ENCODE peak calls at places on chromosome 13, in eight cellular contexts. M is AG09309, V is mucosa of descending colon, U is endodermal cell, A is psoas muscle, W is AG10803, Y is tibial nerve, K is fibroblast of lung. X is an unnamed sample.

GRCh38 chr13:75530536-75530935 is 7.1 kb downstream of the COMMD6 start:
- DNase-seq in M (no peak), V (no peak), U (no peak), A (no peak), W (no peak), Y (no peak), K (no peak), X (no peak)

GRCh38 chr13:107864543-107865460 is 350.5 kb downstream of the LIG4 start:
- DNase-seq in M (no peak), V (no peak), U (peak; percentile 79), A (no peak), W (peak; percentile 46), Y (no peak), K (peak; percentile 71), X (peak; percentile 70)

GRCh38 chr13:95451656-95452055 is 100.9 kb upstream of the CLDN10 start:
- DNase-seq in M (no peak), V (no peak), U (no peak), A (no peak), W (no peak), Y (no peak), K (peak; percentile 82), X (no peak)

GRCh38 chr13:59121507-59121906 is 1042.2 kb downstream of the DIAPH3 start:
- DNase-seq in M (no peak), V (no peak), U (no peak), A (no peak), W (no peak), Y (no peak), K (peak; percentile 17), X (no peak)

GRCh38 chr13:88806438-88806837 is 1135.3 kb downstream of the SLITRK5 start:
- DNase-seq in M (no peak), V (no peak), U (no peak), A (no peak), W (no peak), Y (no peak), K (no peak), X (no peak)

GRCh38 chr13:112446867-112447266 is 70.7 kb downstream of the SPACA7 start:
- DNase-seq in M (no peak), V (no peak), U (peak; percentile 29), A (no peak), W (no peak), Y (no peak), K (no peak), X (no peak)

GRCh38 chr13:34435338-34435737 is 506.7 kb upstream of the NBEA start:
- DNase-seq in M (peak; percentile 47), V (no peak), U (no peak), A (no peak), W (peak; percentile 70), Y (no peak), K (peak; percentile 74), X (no peak)

GRCh38 chr13:42971670-42972355 is 20.2 kb downstream of the EPSTI1 start:
- DNase-seq in M (peak; percentile 55), V (no peak), U (no peak), A (no peak), W (peak; percentile 43), Y (no peak), K (peak; percentile 13), X (peak; percentile 48)

GRCh38 chr13:51348069-51348967 is 8.8 kb downstream of the SERPINE3 start:
- DNase-seq in M (no peak), V (no peak), U (peak; percentile 36), A (no peak), W (no peak), Y (no peak), K (peak; percentile 30), X (peak; percentile 49)

GRCh38 chr13:40149611-40150283 is 494.3 kb downstream of the COG6 start:
- DNase-seq in M (peak; percentile 52), V (no peak), U (no peak), A (no peak), W (peak; percentile 69), Y (no peak), K (peak; percentile 91), X (peak; percentile 89)

GRCh38 chr13:73556902-73557301 is 498.1 kb downstream of the KLF5 start:
- DNase-seq in M (no peak), V (no peak), U (no peak), A (no peak), W (no peak), Y (no peak), K (peak; percentile 46), X (no peak)

GRCh38 chr13:48749144-48749543 is 95.4 kb downstream of the CYSLTR2 start:
- DNase-seq in M (no peak), V (no peak), U (no peak), A (no peak), W (peak; percentile 16), Y (no peak), K (peak; percentile 75), X (peak; percentile 34)

GRCh38 chr13:90869580-90869979 is 477.9 kb upstream of the MIR17HG start:
- DNase-seq in M (no peak), V (no peak), U (no peak), A (no peak), W (no peak), Y (no peak), K (no peak), X (no peak)

GRCh38 chr13:38824342-38824741 is 137.5 kb downstream of the FREM2 start:
- DNase-seq in M (no peak), V (no peak), U (peak; percentile 64), A (no peak), W (no peak), Y (no peak), K (no peak), X (no peak)

GRCh38 chr13:31207630-31208549 is 8.1 kb downstream of the B3GLCT start:
- DNase-seq in M (no peak), V (peak; percentile 50), U (no peak), A (peak; percentile 45), W (peak; percentile 68), Y (no peak), K (peak; percentile 76), X (peak; percentile 73)

GRCh38 chr13:73421310-73421912 is 362.6 kb downstream of the KLF5 start:
- DNase-seq in M (no peak), V (no peak), U (no peak), A (no peak), W (no peak), Y (no peak), K (peak; percentile 96), X (peak; percentile 50)

GRCh38 chr13:52862358-52863206 is 14.1 kb upstream of the PCDH8 start:
- DNase-seq in M (no peak), V (no peak), U (peak; percentile 91), A (no peak), W (no peak), Y (no peak), K (no peak), X (no peak)

GRCh38 chr13:110519046-110519445 is 42.5 kb downstream of the RAB20 start:
- DNase-seq in M (no peak), V (peak; percentile 48), U (no peak), A (no peak), W (no peak), Y (no peak), K (no peak), X (no peak)

GRCh38 chr13:110521946-110522345 is 39.6 kb downstream of the RAB20 start:
- DNase-seq in M (no peak), V (no peak), U (no peak), A (no peak), W (no peak), Y (no peak), K (no peak), X (no peak)

GRCh38 chr13:110521296-110521680 is 40.2 kb downstream of the RAB20 start:
- DNase-seq in M (no peak), V (no peak), U (no peak), A (no peak), W (no peak), Y (no peak), K (no peak), X (peak; percentile 12)

GRCh38 chr13:110519506-110519905 is 42.0 kb downstream of the RAB20 start:
- DNase-seq in M (no peak), V (peak; percentile 37), U (no peak), A (peak; percentile 11), W (no peak), Y (no peak), K (no peak), X (no peak)

GRCh38 chr13:110520431-110521295 is 40.9 kb downstream of the RAB20 start:
- DNase-seq in M (peak; percentile 51), V (peak; percentile 84), U (no peak), A (peak; percentile 86), W (peak; percentile 86), Y (peak; percentile 85), K (peak; percentile 66), X (peak; percentile 93)
- H3K4me3 ChIP-seq in M (no peak overlapping the region), V (no peak overlapping the region), U (no peak overlapping the region), A (no peak overlapping the region), W (no peak overlapping the region), Y (no peak overlapping the region), K (no peak overlapping the region), X (no peak overlapping the region)

DNA sequence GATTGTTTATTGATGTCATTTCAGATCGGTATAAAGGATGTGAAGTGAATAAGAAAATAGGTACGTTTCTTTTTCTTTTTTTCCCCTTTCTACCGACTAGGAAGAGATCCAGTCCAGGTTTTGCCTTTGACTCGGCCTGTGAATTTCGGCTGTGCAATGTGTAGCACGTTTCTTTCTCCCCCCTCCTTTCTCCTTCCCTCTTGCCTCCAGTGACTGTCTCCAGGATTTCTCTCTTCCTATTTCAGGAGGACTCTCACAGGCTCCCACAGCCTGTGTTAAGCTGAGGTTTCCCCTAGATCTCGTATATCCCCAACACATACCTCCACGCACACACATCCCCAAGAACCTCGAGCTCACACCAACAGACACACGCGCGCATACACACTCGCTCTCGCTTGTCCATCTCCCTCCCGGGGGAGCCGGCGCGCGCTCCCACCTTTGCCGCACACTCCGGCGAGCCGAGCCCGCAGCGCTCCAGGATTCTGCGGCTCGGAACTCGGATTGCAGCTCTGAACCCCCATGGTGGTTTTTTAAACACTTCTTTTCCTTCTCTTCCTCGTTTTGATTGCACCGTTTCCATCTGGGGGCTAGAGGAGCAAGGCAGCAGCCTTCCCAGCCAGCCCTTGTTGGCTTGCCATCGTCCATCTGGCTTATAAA is at the start of gene GPC6:
- DNase-seq in M (peak; percentile 88), V (no peak), U (peak; percentile 80), A (peak; percentile 32), W (peak; percentile 94), Y (peak; percentile 23), K (peak; percentile 98), X (peak; percentile 98)
- TF ChIP-seq CTCF in M (no peak), V (no peak), U (no peak), A (no peak), W (no peak), Y (no peak), K (no peak), X (no peak)

GRCh38 chr13:77028202-77028601 is 1.2 kb upstream of the FBXL3 start:
- DNase-seq in M (no peak), V (no peak), U (no peak), A (no peak), W (peak; percentile 27), Y (no peak), K (peak; percentile 49), X (peak; percentile 42)
- H3K4me3 ChIP-seq in M (peak overlapping the region; percentile 26), V (no peak overlapping the region), U (no peak overlapping the region), A (peak overlapping the region; percentile 94), W (peak overlapping the region; percentile 82), Y (peak overlapping the region; percentile 75), K (peak overlapping the region; percentile 86), X (peak overlapping the region; percentile 89)

DNA sequence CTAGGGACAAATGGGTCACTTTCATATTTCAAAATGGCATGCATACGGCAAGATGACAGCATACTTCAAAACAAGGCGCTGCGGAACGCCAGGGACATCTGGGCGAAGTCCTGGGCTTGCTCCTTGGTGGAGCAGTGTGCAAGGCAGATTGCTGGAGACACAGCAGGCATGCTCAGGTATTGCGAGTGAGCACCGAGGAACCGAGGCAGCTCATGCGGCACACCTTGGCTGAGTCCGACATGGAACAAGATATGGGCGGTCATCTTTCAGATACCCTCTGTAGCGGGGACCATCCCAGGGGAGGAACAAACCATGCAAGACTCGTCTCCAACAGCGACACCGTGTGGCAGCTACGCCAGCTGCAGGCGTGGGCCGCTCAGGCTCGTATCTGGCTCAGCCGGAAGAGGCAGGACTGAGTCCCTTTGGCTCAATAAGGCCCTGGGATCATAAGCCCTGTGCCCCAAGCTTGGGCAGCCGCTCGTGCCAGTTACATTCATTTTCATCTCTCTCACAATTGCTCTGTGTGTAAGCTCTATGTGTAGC is 112.4 kb downstream of the NUFIP1 start:
- DNase-seq in M (no peak), V (no peak), U (peak; percentile 96), A (no peak), W (no peak), Y (no peak), K (no peak), X (no peak)
- TF ChIP-seq CTCF in M (peak; percentile 44), V (no peak), U (peak; percentile 96), A (no peak), W (peak; percentile 23), Y (no peak), K (peak; percentile 41), X (peak; percentile 37)